ENCODE peak calls at places on chromosomes 13 and 19, in nine cellular contexts. H is RKO; Y is adipocyte; W is iris pigment epithelial cell; V is activated T-cell treated with anti-CD3 and anti-CD28 coated beads, Interleukin-2, amount 50 U/mL, for 72 hours; A is stimulated activated CD4-positive, alpha-beta T cell treated with anti-CD3 and anti-CD28 coated beads, TNF-alpha, amount 100 ng/mL, for 24 hours; I is GM03348; M is body of pancreas; Q is M059J. X is an unnamed sample.

GRCh38 chr19:6402834-6403608 is 10.1 kb upstream of the GTF2F1 start:
- DNase-seq in H (no peak), Y (peak), W (peak), V (no peak), A (no peak), I (peak), M (no peak), Q (no peak), X (peak)

GRCh38 chr13:102300379-102300778 is 101.5 kb downstream of the FGF14 start:
- DNase-seq in H (no peak), Y (no peak), W (no peak), V (no peak), A (no peak), I (no peak), M (no peak), Q (no peak), X (no peak)

GRCh38 chr19:16369664-16370576 is 45.3 kb downstream of the KLF2 start:
- DNase-seq in H (no peak), Y (no peak), W (no peak), V (peak), A (no peak), I (no peak), M (no peak), Q (no peak), X (no peak)

GRCh38 chr13:42420304-42420703 is 148.4 kb downstream of the AKAP11 start:
- DNase-seq in H (no peak), Y (no peak), W (no peak), V (peak), A (no peak), I (no peak), M (no peak), Q (no peak), X (no peak)

GRCh38 chr19:12796146-12797071 is 5.1 kb downstream of the JUNB start:
- DNase-seq in H (peak), Y (peak), W (peak), V (peak), A (no peak), I (peak), M (peak), Q (peak), X (peak)

GRCh38 chr19:45351401-45351952 is 10.9 kb downstream of the KLC3 start:
- DNase-seq in H (no peak), Y (no peak), W (no peak), V (no peak), A (no peak), I (no peak), M (no peak), Q (no peak), X (no peak)

GRCh38 chr13:84844473-84844872 is 954.7 kb downstream of the SLITRK6 start:
- DNase-seq in H (peak), Y (peak), W (no peak), V (no peak), A (no peak), I (no peak), M (no peak), Q (peak), X (peak)

GRCh38 chr19:48315712-48316111 is 9.6 kb upstream of the EMP3 start:
- DNase-seq in H (no peak), Y (no peak), W (no peak), V (no peak), A (no peak), I (no peak), M (no peak), Q (no peak), X (no peak)

GRCh38 chr19:3443840-3444694 is 36.3 kb downstream of the SMIM24 start:
- DNase-seq in H (no peak), Y (no peak), W (peak), V (no peak), A (no peak), I (no peak), M (peak), Q (no peak), X (peak)

GRCh38 chr13:34884366-34884765 is 57.7 kb upstream of the NBEA start:
- DNase-seq in H (no peak), Y (no peak), W (no peak), V (no peak), A (no peak), I (no peak), M (no peak), Q (no peak), X (no peak)

GRCh38 chr13:51764184-51765141 is 39.5 kb downstream of the DHRS12 start:
- DNase-seq in H (no peak), Y (peak), W (peak), V (peak), A (peak), I (peak), M (peak), Q (peak), X (peak)

GRCh38 chr19:42184401-42184861 is 33.0 kb downstream of the DEDD2 start:
- DNase-seq in H (peak), Y (peak), W (peak), V (peak), A (peak), I (peak), M (peak), Q (peak), X (peak)

GRCh38 chr19:42333975-42334696 is 8.7 kb downstream of the MEGF8 start:
- DNase-seq in H (no peak), Y (no peak), W (no peak), V (no peak), A (no peak), I (no peak), M (no peak), Q (no peak), X (no peak)

GRCh38 chr13:44230071-44230470 is 143.6 kb upstream of the SERP2 start:
- DNase-seq in H (no peak), Y (peak), W (peak), V (no peak), A (no peak), I (no peak), M (no peak), Q (peak), X (peak)

GRCh38 chr13:22506286-22506685 is 674.5 kb upstream of the SGCG start:
- DNase-seq in H (no peak), Y (no peak), W (no peak), V (no peak), A (no peak), I (no peak), M (no peak), Q (no peak), X (peak)

GRCh38 chr13:28597641-28598040 is 61.3 kb upstream of the POMP start:
- DNase-seq in H (no peak), Y (peak), W (peak), V (no peak), A (no peak), I (no peak), M (no peak), Q (no peak), X (no peak)

GRCh38 chr13:94854688-94855087 is 142.3 kb upstream of the SOX21 start:
- DNase-seq in H (peak), Y (no peak), W (no peak), V (no peak), A (no peak), I (no peak), M (no peak), Q (no peak), X (no peak)

GRCh38 chr19:33394723-33395560 is 21.4 kb downstream of the CEBPG start:
- DNase-seq in H (no peak), Y (no peak), W (no peak), V (no peak), A (no peak), I (no peak), M (peak), Q (no peak), X (no peak)

GRCh38 chr13:110340812-110341444 is 33.8 kb downstream of the COL4A2 start:
- DNase-seq in H (no peak), Y (no peak), W (peak), V (peak), A (peak), I (no peak), M (peak), Q (no peak), X (peak)

GRCh38 chr19:49343127-49343526 is 7.9 kb downstream of the CD37 start:
- DNase-seq in H (no peak), Y (no peak), W (no peak), V (no peak), A (no peak), I (no peak), M (no peak), Q (no peak), X (no peak)

GRCh38 chr13:106104281-106104901 is 431.1 kb downstream of the EFNB2 start:
- DNase-seq in H (peak), Y (peak), W (peak), V (no peak), A (no peak), I (peak), M (no peak), Q (peak), X (peak)

GRCh38 chr19:35011091-35011689 is 11.1 kb downstream of the GRAMD1A start:
- DNase-seq in H (no peak), Y (no peak), W (no peak), V (no peak), A (no peak), I (no peak), M (no peak), Q (no peak), X (no peak)

GRCh38 chr19:53045536-53045935 is 996 bp downstream of the ERVV-2 start:
- DNase-seq in H (no peak), Y (no peak), W (no peak), V (no peak), A (no peak), I (no peak), M (no peak), Q (no peak), X (no peak)

GRCh38 chr19:6423499-6424189 is 967 bp downstream of the KHSRP start:
- DNase-seq in H (peak), Y (peak), W (peak), V (peak), A (no peak), I (peak), M (no peak), Q (peak), X (peak)

GRCh38 chr19:1045247-1045603 is 5.3 kb downstream of the ABCA7 start:
- DNase-seq in H (peak), Y (no peak), W (peak), V (peak), A (no peak), I (no peak), M (no peak), Q (peak), X (no peak)

GRCh38 chr19:6806488-6806887 is 34.0 kb downstream of the VAV1 start:
- DNase-seq in H (peak), Y (no peak), W (no peak), V (no peak), A (no peak), I (no peak), M (no peak), Q (no peak), X (no peak)

GRCh38 chr19:48617146-48617937 is 1.6 kb downstream of the RPL18 start:
- DNase-seq in H (no peak), Y (no peak), W (no peak), V (no peak), A (no peak), I (peak), M (no peak), Q (no peak), X (peak)

GRCh38 chr19:37361994-37362393 is 8.9 kb upstream of the ZNF527 start:
- DNase-seq in H (no peak), Y (peak), W (peak), V (no peak), A (no peak), I (peak), M (no peak), Q (no peak), X (peak)

GRCh38 chr13:111049791-111050538 is 65.1 kb upstream of the ARHGEF7 start:
- DNase-seq in H (peak), Y (peak), W (no peak), V (no peak), A (no peak), I (peak), M (peak), Q (no peak), X (peak)

GRCh38 chr19:47275866-47276461 is 1.3 kb downstream of the INAFM1 start:
- DNase-seq in H (no peak), Y (no peak), W (peak), V (no peak), A (no peak), I (peak), M (no peak), Q (peak), X (peak)